ENCODE peak calls at places on chromosomes 3 and 15, in five cellular contexts. X is neural progenitor cell, Q is endothelial cell, V is iris pigment epithelial cell, K is HFF-Myc. M is an unnamed sample.

GRCh38 chr3:170740726-170741591 is 129.0 kb downstream of the RPL22L1 start:
- DNase-seq in X (no peak), Q (no peak), V (peak), K (peak), M (peak)

GRCh38 chr15:89893027-89893426 is 767 bp downstream of the AP3S2 start:
- DNase-seq in X (no peak), Q (no peak), V (peak), K (no peak), M (no peak)

GRCh38 chr3:171028025-171028778 is 1.7 kb upstream of the SLC2A2 start:
- DNase-seq in X (peak), Q (peak), V (peak), K (peak), M (peak)

GRCh38 chr3:66923991-66924390 is 74.1 kb upstream of the KBTBD8 start:
- DNase-seq in X (no peak), Q (no peak), V (no peak), K (no peak), M (no peak)

GRCh38 chr15:92011611-92012367 is 158.3 kb downstream of the SLCO3A1 start:
- DNase-seq in X (no peak), Q (no peak), V (peak), K (no peak), M (peak)

GRCh38 chr3:17915341-17915740 is 172.9 kb upstream of the TBC1D5 start:
- DNase-seq in X (no peak), Q (no peak), V (no peak), K (no peak), M (no peak)

GRCh38 chr3:55904716-55905115 is 417.6 kb upstream of the WNT5A start:
- DNase-seq in X (no peak), Q (no peak), V (no peak), K (no peak), M (no peak)

GRCh38 chr15:90154861-90155626 is 46.1 kb upstream of the SEMA4B start:
- DNase-seq in X (no peak), Q (no peak), V (peak), K (peak), M (peak)

GRCh38 chr3:35215525-35216500 is 423.5 kb upstream of the ARPP21 start:
- DNase-seq in X (no peak), Q (no peak), V (no peak), K (no peak), M (no peak)

GRCh38 chr15:76903251-76903681 is 1.9 kb downstream of the SCAPER start:
- DNase-seq in X (peak), Q (no peak), V (peak), K (no peak), M (peak)

GRCh38 chr3:32847520-32847919 is 29.7 kb downstream of the TRIM71 start:
- DNase-seq in X (no peak), Q (no peak), V (no peak), K (no peak), M (no peak)

GRCh38 chr3:13689373-13690265 is 140.7 kb downstream of the FBLN2 start:
- DNase-seq in X (no peak), Q (no peak), V (no peak), K (no peak), M (no peak)

GRCh38 chr3:44359146-44359751 is 20.7 kb downstream of the TCAIM start:
- DNase-seq in X (peak), Q (no peak), V (no peak), K (no peak), M (no peak)

GRCh38 chr3:64185436-64185835 is 39.8 kb downstream of the PRICKLE2 start:
- DNase-seq in X (no peak), Q (no peak), V (no peak), K (no peak), M (no peak)

GRCh38 chr15:49927462-49927861 is 191.6 kb downstream of the ATP8B4 start:
- DNase-seq in X (no peak), Q (no peak), V (peak), K (peak), M (no peak)

GRCh38 chr3:128285042-128285924 is 132.0 kb downstream of the EEFSEC start:
- DNase-seq in X (no peak), Q (no peak), V (no peak), K (no peak), M (no peak)

GRCh38 chr3:45140392-45140791 is 5.8 kb downstream of the CDCP1 start:
- DNase-seq in X (no peak), Q (no peak), V (no peak), K (no peak), M (no peak)

GRCh38 chr3:129745253-129745652 is 138.8 kb upstream of the PLXND1 start:
- DNase-seq in X (no peak), Q (no peak), V (peak), K (no peak), M (no peak)

GRCh38 chr15:99305761-99306505 is 54.7 kb downstream of the LRRC28 start:
- DNase-seq in X (peak), Q (no peak), V (peak), K (peak), M (no peak)

GRCh38 chr15:67569668-67570067 is 27.2 kb downstream of the MAP2K5 start:
- DNase-seq in X (no peak), Q (no peak), V (no peak), K (no peak), M (no peak)

GRCh38 chr3:142152349-142152748 is 3.0 kb upstream of the TFDP2 start:
- DNase-seq in X (peak), Q (peak), V (no peak), K (no peak), M (no peak)

GRCh38 chr15:58873267-58873666 is 60.2 kb downstream of the SLTM start:
- DNase-seq in X (no peak), Q (no peak), V (peak), K (no peak), M (no peak)

GRCh38 chr15:19973718-19974117 is 567.9 kb downstream of the GOLGA6L6 start:
- DNase-seq in X (no peak), Q (no peak), V (no peak), K (no peak), M (no peak)

GRCh38 chr3:148021400-148021799 is 612.2 kb downstream of the ZIC1 start:
- DNase-seq in X (no peak), Q (no peak), V (peak), K (no peak), M (no peak)

GRCh38 chr3:36700537-36701248 is 63.7 kb downstream of the DCLK3 start:
- DNase-seq in X (peak), Q (peak), V (peak), K (no peak), M (peak)

GRCh38 chr15:25799906-25800700 is 63.0 kb downstream of the ATP10A start:
- DNase-seq in X (no peak), Q (no peak), V (no peak), K (no peak), M (no peak)

GRCh38 chr3:123476967-123477750 is 28.3 kb upstream of the ADCY5 start:
- DNase-seq in X (no peak), Q (no peak), V (no peak), K (no peak), M (peak)

GRCh38 chr3:122974764-122975162 is 52.8 kb downstream of the SEMA5B start:
- DNase-seq in X (no peak), Q (no peak), V (peak), K (no peak), M (no peak)

GRCh38 chr3:52372822-52373504 is 56.8 kb downstream of the DNAH1 start:
- DNase-seq in X (peak), Q (peak), V (no peak), K (no peak), M (no peak)

GRCh38 chr3:174441588-174442316 is 417.4 kb upstream of the NAALADL2 start:
- DNase-seq in X (peak), Q (no peak), V (peak), K (no peak), M (no peak)

GRCh38 chr3:180918542-180918941 is 6.1 kb downstream of the FXR1 start:
- DNase-seq in X (no peak), Q (no peak), V (no peak), K (no peak), M (no peak)

GRCh38 chr3:125960456-125961288 is 8.3 kb upstream of the ROPN1B start:
- DNase-seq in X (no peak), Q (no peak), V (no peak), K (no peak), M (no peak)

GRCh38 chr15:73650387-73651126 is 17.4 kb upstream of the NPTN start:
- DNase-seq in X (no peak), Q (no peak), V (peak), K (no peak), M (no peak)

GRCh38 chr3:87771338-87772059 is 287.3 kb downstream of the CGGBP1 start:
- DNase-seq in X (peak), Q (peak), V (peak), K (no peak), M (no peak)

GRCh38 chr3:11244131-11244677 is 28.0 kb upstream of the ATG7 start:
- DNase-seq in X (no peak), Q (no peak), V (peak), K (no peak), M (no peak)

GRCh38 chr3:42514876-42515275 is 12.4 kb downstream of the VIPR1 start:
- DNase-seq in X (no peak), Q (no peak), V (no peak), K (no peak), M (no peak)

M was measured in NCI-H510A treated with DMSO at 0.1 percent for 48 hours.